ENCODE peak calls at places on chromosomes 11 and 22, in four cellular contexts. K is A549, B is K562, J is HepG2. G is an unnamed sample.

GRCh38 chr11:86931059-86931964 is 23.9 kb downstream of the FZD4 start:
- DNase-seq in J (no peak), B (peak; percentile 62), K (no peak), G (no peak)

GRCh38 chr22:36828815-36829214 is 12.0 kb upstream of the PVALB start:
- DNase-seq in K (no peak), B (no peak), J (no peak), G (no peak)

GRCh38 chr11:107044503-107044902 is 26.2 kb upstream of the GUCY1A2 start:
- DNase-seq in B (no peak), K (no peak), J (no peak), G (no peak)

GRCh38 chr11:130762342-130763037 is 153.8 kb downstream of the SNX19 start:
- DNase-seq in K (no peak), B (no peak), J (no peak), G (no peak)

GRCh38 chr22:46972256-46972655 is 209.8 kb downstream of the TBC1D22A start:
- DNase-seq in B (no peak), J (no peak), K (no peak), G (no peak)

GRCh38 chr11:76234704-76235232 is 28.5 kb upstream of the WNT11 start:
- DNase-seq in B (no peak), K (peak; percentile 60), J (no peak), G (no peak)

GRCh38 chr11:65356394-65356972 is 1.9 kb downstream of the TIGD3 start:
- DNase-seq in K (no peak), B (no peak), J (no peak), G (no peak)

GRCh38 chr22:37401861-37402506 is 25.3 kb downstream of the ELFN2 start:
- DNase-seq in B (no peak), J (no peak), K (no peak), G (no peak)

GRCh38 chr11:22089609-22090008 is 103.3 kb upstream of the ANO5 start:
- DNase-seq in B (no peak), J (no peak), K (no peak), G (no peak)

GRCh38 chr11:13465909-13466371 is 2.9 kb upstream of the BTBD10 start:
- DNase-seq in J (peak; percentile 27), K (peak; percentile 62), B (peak; percentile 25), G (no peak)

GRCh38 chr22:24685804-24686203 is 82.8 kb downstream of the GGT1 start:
- DNase-seq in J (no peak), K (no peak), B (no peak), G (peak; percentile 66)

GRCh38 chr11:10514210-10514609 is 26.8 kb downstream of the RNF141 start:
- DNase-seq in J (no peak), K (no peak), B (no peak), G (no peak)

GRCh38 chr22:30253205-30253852 is 6.8 kb upstream of the LIF start:
- DNase-seq in B (no peak), K (peak; percentile 62), J (no peak), G (no peak)

GRCh38 chr22:43197271-43197941 is 10.5 kb upstream of the TTLL12 start:
- DNase-seq in B (no peak), K (no peak), J (no peak), G (no peak)

GRCh38 chr11:10930224-10930960 is 72.5 kb upstream of the ZBED5 start:
- DNase-seq in J (no peak), B (no peak), K (no peak), G (peak; percentile 41)

GRCh38 chr11:80204021-80204420 is 763.2 kb upstream of the TENM4 start:
- DNase-seq in B (no peak), K (no peak), J (no peak), G (no peak)

GRCh38 chr22:28831140-28832072 is 31.0 kb upstream of the XBP1 start:
- DNase-seq in J (no peak), B (no peak), K (no peak), G (no peak)

GRCh38 chr11:83819936-83820549 is 533.9 kb upstream of the CCDC90B start:
- DNase-seq in J (peak; percentile 43), B (peak; percentile 39), K (peak; percentile 41), G (no peak)

GRCh38 chr11:1574256-1575242 is 2.5 kb upstream of the DUSP8 start:
- DNase-seq in B (peak; percentile 75), K (peak; percentile 68), J (no peak), G (peak; percentile 66)

GRCh38 chr22:28829358-28830181 is 29.2 kb upstream of the XBP1 start:
- DNase-seq in B (peak; percentile 59), J (peak; percentile 92), K (peak; percentile 41), G (peak; percentile 85)

GRCh38 chr11:134346101-134346975 is 14.6 kb downstream of the GLB1L2 start:
- DNase-seq in B (no peak), J (no peak), K (no peak), G (no peak)

GRCh38 chr11:131609317-131609716 is 238.9 kb downstream of the NTM start:
- DNase-seq in B (no peak), J (no peak), K (no peak), G (no peak)

GRCh38 chr11:131169057-131169456 is 201.4 kb upstream of the NTM start:
- DNase-seq in B (no peak), K (no peak), J (no peak), G (no peak)

GRCh38 chr22:26462971-26463661 is 20.5 kb downstream of the HPS4 start:
- DNase-seq in J (no peak), B (no peak), K (no peak), G (no peak)

GRCh38 chr22:29079218-29079901 is 6.5 kb downstream of the KREMEN1 start:
- DNase-seq in J (no peak), B (no peak), K (no peak), G (no peak)

GRCh38 chr11:61917357-61918109 is at the start of gene RAB3IL1:
- DNase-seq in B (peak; percentile 82), J (no peak), K (peak; percentile 66), G (peak; percentile 59)

GRCh38 chr11:102389253-102389652 is 42.2 kb downstream of the BIRC2 start:
- DNase-seq in B (no peak), K (no peak), J (no peak), G (no peak)

GRCh38 chr11:13126430-13126829 is 117.3 kb downstream of the RASSF10 start:
- DNase-seq in B (no peak), J (no peak), K (peak; percentile 54), G (no peak)

GRCh38 chr11:64204464-64204989 is 2.0 kb upstream of the FERMT3 start:
- DNase-seq in J (peak; percentile 59), K (peak; percentile 94), B (peak; percentile 88), G (peak; percentile 82)
- TF ChIP-seq HMGXB4 in J (no peak), K (no peak), B (no peak), G (no peak)

DNA sequence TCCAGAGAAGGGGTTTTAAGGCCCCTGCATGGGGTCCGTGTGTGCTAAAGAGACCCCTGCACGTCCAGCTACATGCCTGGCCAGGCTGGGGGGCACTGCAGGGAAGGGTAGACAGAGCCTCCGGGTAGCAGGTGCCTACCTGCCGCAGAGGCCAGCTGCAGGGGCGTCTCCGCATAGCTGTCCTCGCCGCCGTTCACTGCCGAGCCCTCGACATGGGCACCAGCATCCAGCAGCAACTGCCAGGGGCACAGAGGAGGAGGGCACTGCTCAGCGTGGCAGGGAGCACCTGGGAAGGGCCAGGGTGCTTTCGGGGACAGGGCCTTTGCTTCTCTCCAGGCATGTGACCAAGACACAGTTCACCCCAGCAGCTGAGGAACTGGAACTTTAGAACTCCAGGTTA is 59.7 kb downstream of the NAT10 start:
- DNase-seq in K (no peak), J (no peak), B (no peak), G (no peak)
- TF ChIP-seq HMGXB4 in K (no peak), J (no peak), B (no peak), G (no peak)

GRCh38 chr22:50301581-50301991 is 5.9 kb downstream of the PLXNB2 start:
- DNase-seq in B (no peak), K (no peak), J (no peak), G (no peak)

GRCh38 chr22:50302564-50302963 is 4.9 kb downstream of the PLXNB2 start:
- DNase-seq in J (no peak), K (no peak), B (no peak), G (no peak)

GRCh38 chr22:50303515-50303847 is 4.0 kb downstream of the PLXNB2 start:
- DNase-seq in K (no peak), B (no peak), J (no peak), G (no peak)

GRCh38 chr22:50300620-50301257 is 6.7 kb downstream of the PLXNB2 start:
- DNase-seq in B (no peak), K (no peak), J (no peak), G (no peak)

DNA sequence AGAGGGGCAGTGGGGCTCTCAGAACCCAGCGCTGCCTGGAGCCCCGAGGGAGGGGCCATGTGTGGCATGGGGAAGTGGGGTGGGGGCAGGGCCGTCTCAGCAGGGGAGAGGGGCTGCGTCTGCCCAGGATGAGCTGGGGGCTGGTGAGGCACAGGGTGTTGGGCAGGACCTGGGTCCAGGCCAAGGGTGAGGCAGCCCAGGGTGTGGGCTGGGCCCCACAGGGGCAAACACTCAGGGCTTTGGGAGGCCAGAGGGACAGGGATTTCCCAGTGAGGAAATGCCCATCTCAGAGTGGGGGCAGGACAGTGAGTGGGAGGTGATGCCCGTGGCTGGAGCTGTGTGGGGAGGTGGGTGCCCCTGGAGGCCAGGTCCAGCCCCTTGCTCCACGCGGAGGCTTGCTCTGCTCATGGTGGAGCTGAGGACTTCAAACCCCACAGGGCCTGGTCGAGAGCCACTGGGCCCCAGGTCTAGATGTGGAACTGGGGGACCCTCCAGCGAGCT is 5.4 kb downstream of the PLXNB2 start:
- DNase-seq in K (no peak), J (no peak), B (no peak), G (no peak)
- TF ChIP-seq HMGXB4 in K (no peak), J (no peak), B (no peak), G (no peak)

DNA sequence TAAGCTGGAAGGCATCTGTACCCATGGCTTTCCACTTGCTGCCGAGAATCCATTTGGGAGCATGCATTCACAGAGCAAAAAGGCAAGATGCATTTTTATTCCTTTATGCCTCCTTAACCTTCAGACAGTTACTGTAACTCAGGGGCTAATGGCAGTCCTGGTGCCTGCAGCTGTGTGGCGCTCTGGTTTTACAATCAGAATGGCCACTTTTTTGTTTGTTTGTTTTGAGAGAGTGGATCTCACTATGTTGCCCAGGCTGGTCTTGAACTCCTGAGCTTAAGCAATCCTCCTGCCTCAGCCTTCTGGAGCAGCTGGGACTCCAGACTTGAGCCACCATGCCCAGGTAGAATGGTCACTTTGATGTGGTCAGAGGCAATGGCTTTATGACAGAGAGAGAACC is 101.8 kb downstream of the NAV2 start:
- DNase-seq in B (no peak), K (no peak), J (no peak), G (peak; percentile 34)
- TF ChIP-seq HMGXB4 in B (no peak), K (no peak), J (no peak), G (no peak)

GRCh38 chr11:44992181-44992582 is 41.5 kb upstream of the TP53I11 start:
- DNase-seq in B (no peak), J (no peak), K (no peak), G (no peak)
- TF ChIP-seq HMGXB4 in B (no peak), J (no peak), K (no peak), G (no peak)